ENCODE peak calls at places on chromosome 19, in eight cellular contexts. One of them, this sample, is unnamed.

GRCh38 chr19:13998426-13998825 is 7.7 kb downstream of the RFX1 start:
- DNase-seq in effector memory CD4-positive, alpha-beta T cell: no peak
- DNase-seq in GM06990: no peak
- DNase-seq in activated CD4-positive, alpha-beta T cell treated with anti-CD3 and anti-CD28 coated beads, Interleukin-2, amount 50 U/mL, for 48 hours: no peak
- DNase-seq in stimulated activated CD4-positive, alpha-beta T cell treated with anti-CD3 and anti-CD28 coated beads, Interleukin-12 subunit alpha, Interleukin-12 subunit beta, amount 100 ng/mL, for 4 hours: no peak
- DNase-seq in neuronal stem cell: no peak
- DNase-seq in activated T-cell treated with anti-CD3 and anti-CD28 coated beads for 1 hour: no peak
- DNase-seq in stromal cell of bone marrow: no peak
- DNase-seq in this sample: no peak

GRCh38 chr19:44575116-44575700 is 38.2 kb upstream of the IGSF23 start:
- DNase-seq in effector memory CD4-positive, alpha-beta T cell: no peak
- DNase-seq in GM06990: no peak
- DNase-seq in activated CD4-positive, alpha-beta T cell treated with anti-CD3 and anti-CD28 coated beads, Interleukin-2, amount 50 U/mL, for 48 hours: no peak
- DNase-seq in stimulated activated CD4-positive, alpha-beta T cell treated with anti-CD3 and anti-CD28 coated beads, Interleukin-12 subunit alpha, Interleukin-12 subunit beta, amount 100 ng/mL, for 4 hours: no peak
- DNase-seq in neuronal stem cell: no peak
- DNase-seq in activated T-cell treated with anti-CD3 and anti-CD28 coated beads for 1 hour: no peak
- DNase-seq in stromal cell of bone marrow: no peak
- DNase-seq in this sample: no peak

GRCh38 chr19:48928164-48929005 is 5.1 kb upstream of the DHDH start:
- DNase-seq in effector memory CD4-positive, alpha-beta T cell: no peak
- DNase-seq in GM06990: no peak
- DNase-seq in activated CD4-positive, alpha-beta T cell treated with anti-CD3 and anti-CD28 coated beads, Interleukin-2, amount 50 U/mL, for 48 hours: no peak
- DNase-seq in stimulated activated CD4-positive, alpha-beta T cell treated with anti-CD3 and anti-CD28 coated beads, Interleukin-12 subunit alpha, Interleukin-12 subunit beta, amount 100 ng/mL, for 4 hours: no peak
- DNase-seq in neuronal stem cell: no peak
- DNase-seq in activated T-cell treated with anti-CD3 and anti-CD28 coated beads for 1 hour: no peak
- DNase-seq in stromal cell of bone marrow: no peak
- DNase-seq in this sample: no peak

GRCh38 chr19:38287604-38288003 is 16.4 kb upstream of the C19orf33 start:
- DNase-seq in effector memory CD4-positive, alpha-beta T cell: no peak
- DNase-seq in GM06990: no peak
- DNase-seq in activated CD4-positive, alpha-beta T cell treated with anti-CD3 and anti-CD28 coated beads, Interleukin-2, amount 50 U/mL, for 48 hours: no peak
- DNase-seq in stimulated activated CD4-positive, alpha-beta T cell treated with anti-CD3 and anti-CD28 coated beads, Interleukin-12 subunit alpha, Interleukin-12 subunit beta, amount 100 ng/mL, for 4 hours: no peak
- DNase-seq in neuronal stem cell: no peak
- DNase-seq in activated T-cell treated with anti-CD3 and anti-CD28 coated beads for 1 hour: no peak
- DNase-seq in stromal cell of bone marrow: no peak
- DNase-seq in this sample: no peak

GRCh38 chr19:33329727-33330126 is 27.4 kb upstream of the CEBPA start:
- DNase-seq in effector memory CD4-positive, alpha-beta T cell: no peak
- DNase-seq in GM06990: no peak
- DNase-seq in activated CD4-positive, alpha-beta T cell treated with anti-CD3 and anti-CD28 coated beads, Interleukin-2, amount 50 U/mL, for 48 hours: no peak
- DNase-seq in stimulated activated CD4-positive, alpha-beta T cell treated with anti-CD3 and anti-CD28 coated beads, Interleukin-12 subunit alpha, Interleukin-12 subunit beta, amount 100 ng/mL, for 4 hours: no peak
- DNase-seq in neuronal stem cell: no peak
- DNase-seq in activated T-cell treated with anti-CD3 and anti-CD28 coated beads for 1 hour: no peak
- DNase-seq in stromal cell of bone marrow: no peak
- DNase-seq in this sample: no peak

GRCh38 chr19:57025491-57025890 is 94.3 kb upstream of the USP29 start:
- DNase-seq in effector memory CD4-positive, alpha-beta T cell: no peak
- DNase-seq in GM06990: no peak
- DNase-seq in activated CD4-positive, alpha-beta T cell treated with anti-CD3 and anti-CD28 coated beads, Interleukin-2, amount 50 U/mL, for 48 hours: no peak
- DNase-seq in stimulated activated CD4-positive, alpha-beta T cell treated with anti-CD3 and anti-CD28 coated beads, Interleukin-12 subunit alpha, Interleukin-12 subunit beta, amount 100 ng/mL, for 4 hours: no peak
- DNase-seq in neuronal stem cell: no peak
- DNase-seq in activated T-cell treated with anti-CD3 and anti-CD28 coated beads for 1 hour: no peak
- DNase-seq in stromal cell of bone marrow: no peak
- DNase-seq in this sample: no peak

GRCh38 chr19:4375620-4376228 is 24.6 kb downstream of the SH3GL1 start:
- DNase-seq in effector memory CD4-positive, alpha-beta T cell: no peak
- DNase-seq in GM06990: peak
- DNase-seq in activated CD4-positive, alpha-beta T cell treated with anti-CD3 and anti-CD28 coated beads, Interleukin-2, amount 50 U/mL, for 48 hours: no peak
- DNase-seq in stimulated activated CD4-positive, alpha-beta T cell treated with anti-CD3 and anti-CD28 coated beads, Interleukin-12 subunit alpha, Interleukin-12 subunit beta, amount 100 ng/mL, for 4 hours: no peak
- DNase-seq in neuronal stem cell: no peak
- DNase-seq in activated T-cell treated with anti-CD3 and anti-CD28 coated beads for 1 hour: no peak
- DNase-seq in stromal cell of bone marrow: peak
- DNase-seq in this sample: peak

GRCh38 chr19:9967326-9967725 is 31.0 kb upstream of the OLFM2 start:
- DNase-seq in effector memory CD4-positive, alpha-beta T cell: no peak
- DNase-seq in GM06990: no peak
- DNase-seq in activated CD4-positive, alpha-beta T cell treated with anti-CD3 and anti-CD28 coated beads, Interleukin-2, amount 50 U/mL, for 48 hours: no peak
- DNase-seq in stimulated activated CD4-positive, alpha-beta T cell treated with anti-CD3 and anti-CD28 coated beads, Interleukin-12 subunit alpha, Interleukin-12 subunit beta, amount 100 ng/mL, for 4 hours: no peak
- DNase-seq in neuronal stem cell: no peak
- DNase-seq in activated T-cell treated with anti-CD3 and anti-CD28 coated beads for 1 hour: no peak
- DNase-seq in stromal cell of bone marrow: no peak
- DNase-seq in this sample: no peak

GRCh38 chr19:19385900-19386339 is 19.6 kb upstream of the GATAD2A start:
- DNase-seq in effector memory CD4-positive, alpha-beta T cell: peak
- DNase-seq in GM06990: no peak
- DNase-seq in activated CD4-positive, alpha-beta T cell treated with anti-CD3 and anti-CD28 coated beads, Interleukin-2, amount 50 U/mL, for 48 hours: peak
- DNase-seq in stimulated activated CD4-positive, alpha-beta T cell treated with anti-CD3 and anti-CD28 coated beads, Interleukin-12 subunit alpha, Interleukin-12 subunit beta, amount 100 ng/mL, for 4 hours: peak
- DNase-seq in neuronal stem cell: no peak
- DNase-seq in activated T-cell treated with anti-CD3 and anti-CD28 coated beads for 1 hour: peak
- DNase-seq in stromal cell of bone marrow: no peak
- DNase-seq in this sample: no peak

GRCh38 chr19:12828494-12828893 is 5.9 kb downstream of the RTBDN start:
- DNase-seq in effector memory CD4-positive, alpha-beta T cell: no peak
- DNase-seq in GM06990: no peak
- DNase-seq in activated CD4-positive, alpha-beta T cell treated with anti-CD3 and anti-CD28 coated beads, Interleukin-2, amount 50 U/mL, for 48 hours: peak
- DNase-seq in stimulated activated CD4-positive, alpha-beta T cell treated with anti-CD3 and anti-CD28 coated beads, Interleukin-12 subunit alpha, Interleukin-12 subunit beta, amount 100 ng/mL, for 4 hours: peak
- DNase-seq in neuronal stem cell: no peak
- DNase-seq in activated T-cell treated with anti-CD3 and anti-CD28 coated beads for 1 hour: no peak
- DNase-seq in stromal cell of bone marrow: no peak
- DNase-seq in this sample: no peak

GRCh38 chr19:48717059-48717395 is 2.5 kb downstream of the MAMSTR start:
- DNase-seq in effector memory CD4-positive, alpha-beta T cell: no peak
- DNase-seq in GM06990: no peak
- DNase-seq in activated CD4-positive, alpha-beta T cell treated with anti-CD3 and anti-CD28 coated beads, Interleukin-2, amount 50 U/mL, for 48 hours: no peak
- DNase-seq in stimulated activated CD4-positive, alpha-beta T cell treated with anti-CD3 and anti-CD28 coated beads, Interleukin-12 subunit alpha, Interleukin-12 subunit beta, amount 100 ng/mL, for 4 hours: no peak
- DNase-seq in neuronal stem cell: no peak
- DNase-seq in activated T-cell treated with anti-CD3 and anti-CD28 coated beads for 1 hour: no peak
- DNase-seq in stromal cell of bone marrow: peak
- DNase-seq in this sample: no peak

GRCh38 chr19:53908106-53908932 is 759 bp upstream of the CACNG7 start:
- DNase-seq in effector memory CD4-positive, alpha-beta T cell: no peak
- DNase-seq in GM06990: peak
- DNase-seq in activated CD4-positive, alpha-beta T cell treated with anti-CD3 and anti-CD28 coated beads, Interleukin-2, amount 50 U/mL, for 48 hours: peak
- DNase-seq in stimulated activated CD4-positive, alpha-beta T cell treated with anti-CD3 and anti-CD28 coated beads, Interleukin-12 subunit alpha, Interleukin-12 subunit beta, amount 100 ng/mL, for 4 hours: peak
- DNase-seq in neuronal stem cell: peak
- DNase-seq in activated T-cell treated with anti-CD3 and anti-CD28 coated beads for 1 hour: peak
- DNase-seq in stromal cell of bone marrow: peak
- DNase-seq in this sample: no peak

GRCh38 chr19:1269478-1270167 is 491 bp downstream of the CIRBP start:
- DNase-seq in effector memory CD4-positive, alpha-beta T cell: peak
- DNase-seq in GM06990: peak
- DNase-seq in activated CD4-positive, alpha-beta T cell treated with anti-CD3 and anti-CD28 coated beads, Interleukin-2, amount 50 U/mL, for 48 hours: peak
- DNase-seq in stimulated activated CD4-positive, alpha-beta T cell treated with anti-CD3 and anti-CD28 coated beads, Interleukin-12 subunit alpha, Interleukin-12 subunit beta, amount 100 ng/mL, for 4 hours: peak
- DNase-seq in neuronal stem cell: no peak
- DNase-seq in activated T-cell treated with anti-CD3 and anti-CD28 coated beads for 1 hour: peak
- DNase-seq in stromal cell of bone marrow: peak
- DNase-seq in this sample: peak

GRCh38 chr19:29940971-29941585 is 961 bp upstream of the URI1 start:
- DNase-seq in effector memory CD4-positive, alpha-beta T cell: no peak
- DNase-seq in GM06990: no peak
- DNase-seq in activated CD4-positive, alpha-beta T cell treated with anti-CD3 and anti-CD28 coated beads, Interleukin-2, amount 50 U/mL, for 48 hours: no peak
- DNase-seq in stimulated activated CD4-positive, alpha-beta T cell treated with anti-CD3 and anti-CD28 coated beads, Interleukin-12 subunit alpha, Interleukin-12 subunit beta, amount 100 ng/mL, for 4 hours: no peak
- DNase-seq in neuronal stem cell: no peak
- DNase-seq in activated T-cell treated with anti-CD3 and anti-CD28 coated beads for 1 hour: no peak
- DNase-seq in stromal cell of bone marrow: no peak
- DNase-seq in this sample: no peak

GRCh38 chr19:41192574-41193419 is at the start of gene CYP2S1:
- DNase-seq in effector memory CD4-positive, alpha-beta T cell: no peak
- DNase-seq in GM06990: no peak
- DNase-seq in activated CD4-positive, alpha-beta T cell treated with anti-CD3 and anti-CD28 coated beads, Interleukin-2, amount 50 U/mL, for 48 hours: no peak
- DNase-seq in stimulated activated CD4-positive, alpha-beta T cell treated with anti-CD3 and anti-CD28 coated beads, Interleukin-12 subunit alpha, Interleukin-12 subunit beta, amount 100 ng/mL, for 4 hours: peak
- DNase-seq in neuronal stem cell: no peak
- DNase-seq in activated T-cell treated with anti-CD3 and anti-CD28 coated beads for 1 hour: no peak
- DNase-seq in stromal cell of bone marrow: no peak
- DNase-seq in this sample: no peak

GRCh38 chr19:18659281-18660050 is 22.6 kb downstream of the KLHL26 start:
- DNase-seq in effector memory CD4-positive, alpha-beta T cell: no peak
- DNase-seq in GM06990: no peak
- DNase-seq in activated CD4-positive, alpha-beta T cell treated with anti-CD3 and anti-CD28 coated beads, Interleukin-2, amount 50 U/mL, for 48 hours: no peak
- DNase-seq in stimulated activated CD4-positive, alpha-beta T cell treated with anti-CD3 and anti-CD28 coated beads, Interleukin-12 subunit alpha, Interleukin-12 subunit beta, amount 100 ng/mL, for 4 hours: no peak
- DNase-seq in neuronal stem cell: no peak
- DNase-seq in activated T-cell treated with anti-CD3 and anti-CD28 coated beads for 1 hour: no peak
- DNase-seq in stromal cell of bone marrow: peak
- DNase-seq in this sample: no peak